ENCODE peak calls at places on chromosome 11, in five cellular contexts. M is HCT116, W is K562, F is HepG2, X is H1. A is an unnamed sample.

GRCh38 chr11:69891421-69892236 is 72.4 kb upstream of the FGF3 start:
- DNase-seq in W (no peak), M (no peak), X (no peak), F (peak), A (no peak)

GRCh38 chr11:72723508-72723907 is 28.7 kb downstream of the ARAP1 start:
- DNase-seq in X (no peak), W (no peak), M (no peak), F (no peak), A (no peak)

GRCh38 chr11:134024420-134025085 is 44.3 kb upstream of the JAM3 start:
- DNase-seq in W (no peak), M (no peak), X (no peak), F (no peak), A (no peak)

GRCh38 chr11:37963440-37963839 is 1365.4 kb upstream of the RAG2 start:
- DNase-seq in M (no peak), W (no peak), X (peak), F (no peak), A (no peak)

GRCh38 chr11:4025957-4026324 is 68.7 kb upstream of the RRM1 start:
- DNase-seq in M (no peak), F (no peak), W (no peak), X (no peak), A (no peak)

GRCh38 chr11:96017872-96018271 is 94.0 kb upstream of the MTMR2 start:
- DNase-seq in X (no peak), W (no peak), M (no peak), F (no peak), A (no peak)

GRCh38 chr11:27395556-27396258 is 32.7 kb upstream of the CCDC34 start:
- DNase-seq in X (no peak), F (peak), W (no peak), M (no peak), A (no peak)

GRCh38 chr11:130737866-130738431 is 178.3 kb downstream of the SNX19 start:
- DNase-seq in M (no peak), X (no peak), F (no peak), W (no peak), A (no peak)

GRCh38 chr11:68497761-68498160 is 37.2 kb downstream of the PPP6R3 start:
- DNase-seq in X (no peak), F (no peak), W (no peak), M (no peak), A (no peak)

GRCh38 chr11:76740772-76741171 is 42.4 kb upstream of the TSKU start:
- DNase-seq in F (no peak), M (no peak), X (no peak), W (no peak), A (no peak)

GRCh38 chr11:122727101-122727929 is 71.8 kb downstream of the UBASH3B start:
- DNase-seq in W (no peak), X (no peak), F (no peak), M (no peak), A (no peak)

GRCh38 chr11:78231962-78232459 is 43.3 kb downstream of the USP35 start:
- DNase-seq in W (no peak), M (no peak), F (no peak), X (no peak), A (no peak)

GRCh38 chr11:126188332-126189108 is 22.9 kb downstream of the RPUSD4 start:
- DNase-seq in M (no peak), X (no peak), F (no peak), W (no peak), A (peak)

GRCh38 chr11:44749160-44749559 is 22.4 kb downstream of the TSPAN18 start:
- DNase-seq in X (no peak), F (no peak), W (no peak), M (no peak), A (no peak)

GRCh38 chr11:44751066-44751465 is 24.3 kb downstream of the TSPAN18 start:
- DNase-seq in M (no peak), F (no peak), W (no peak), X (no peak), A (no peak)

GRCh38 chr11:44748606-44749005 is 21.8 kb downstream of the TSPAN18 start:
- DNase-seq in F (no peak), X (no peak), M (no peak), W (no peak), A (no peak)

GRCh38 chr11:44752262-44752661 is 25.5 kb downstream of the TSPAN18 start:
- DNase-seq in F (no peak), W (no peak), M (no peak), X (no peak), A (no peak)

DNA sequence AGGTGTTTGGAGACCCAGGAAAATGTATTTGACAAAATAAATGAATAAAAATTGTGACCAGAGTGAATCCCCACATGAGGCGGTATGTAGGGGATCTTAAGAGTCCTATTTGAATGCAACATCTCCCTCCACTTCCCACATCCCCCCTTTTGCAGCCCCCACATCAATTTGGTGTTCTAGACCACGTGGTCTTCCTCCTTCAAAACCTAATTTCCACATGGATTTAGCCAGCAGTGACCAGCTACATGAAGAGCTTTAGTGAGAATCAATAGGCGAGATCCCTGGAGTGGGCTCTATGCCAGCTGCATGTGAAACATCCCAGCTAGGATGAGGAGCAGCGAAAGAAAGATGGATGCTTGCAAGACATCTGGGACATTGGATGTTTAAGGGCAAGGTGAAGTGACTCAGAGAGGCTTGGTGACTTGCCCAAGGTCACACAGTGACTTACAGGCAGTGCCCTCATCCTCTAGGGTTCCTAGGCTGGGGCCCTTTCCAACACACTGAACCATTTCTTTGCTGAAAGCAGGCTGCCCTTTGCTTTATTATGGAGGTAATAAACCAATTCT is 23.8 kb downstream of the TSPAN18 start:
- DNase-seq in F (no peak), X (no peak), M (no peak), W (no peak), A (no peak)
- TF ChIP-seq SRF in F (no peak), X (no peak), M (no peak), W (no peak), A (no peak)

DNA sequence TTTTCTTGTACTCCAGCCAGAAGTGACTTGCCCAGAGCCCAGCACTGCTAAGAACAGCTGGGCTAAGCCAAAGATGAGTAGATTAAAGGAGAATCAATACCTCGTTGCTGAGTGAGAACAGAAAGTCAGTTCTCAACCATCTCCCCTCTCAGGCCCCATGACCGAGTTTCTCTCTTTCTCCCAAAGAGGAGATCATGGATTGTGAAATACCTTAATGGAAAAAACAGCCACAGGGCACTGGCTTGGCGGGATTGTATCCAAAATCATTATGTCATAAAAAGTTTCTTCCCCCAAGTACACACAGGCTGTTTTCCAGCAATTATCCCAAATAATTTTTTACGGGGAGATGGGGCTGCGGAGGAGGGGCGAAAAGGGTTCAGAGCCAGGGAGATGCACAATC is 111.8 kb upstream of the TMEM45B start:
- DNase-seq in W (peak), F (no peak), X (no peak), M (no peak), A (no peak)
- TF ChIP-seq SRF in W (no peak), F (no peak), X (no peak), M (no peak), A (no peak)

GRCh38 chr11:106398396-106399074 is 321.1 kb downstream of the AASDHPPT start:
- DNase-seq in W (no peak), F (no peak), M (no peak), X (no peak), A (no peak)
- TF ChIP-seq SRF in W (no peak), F (no peak), M (no peak), X (no peak), A (no peak)

DNA sequence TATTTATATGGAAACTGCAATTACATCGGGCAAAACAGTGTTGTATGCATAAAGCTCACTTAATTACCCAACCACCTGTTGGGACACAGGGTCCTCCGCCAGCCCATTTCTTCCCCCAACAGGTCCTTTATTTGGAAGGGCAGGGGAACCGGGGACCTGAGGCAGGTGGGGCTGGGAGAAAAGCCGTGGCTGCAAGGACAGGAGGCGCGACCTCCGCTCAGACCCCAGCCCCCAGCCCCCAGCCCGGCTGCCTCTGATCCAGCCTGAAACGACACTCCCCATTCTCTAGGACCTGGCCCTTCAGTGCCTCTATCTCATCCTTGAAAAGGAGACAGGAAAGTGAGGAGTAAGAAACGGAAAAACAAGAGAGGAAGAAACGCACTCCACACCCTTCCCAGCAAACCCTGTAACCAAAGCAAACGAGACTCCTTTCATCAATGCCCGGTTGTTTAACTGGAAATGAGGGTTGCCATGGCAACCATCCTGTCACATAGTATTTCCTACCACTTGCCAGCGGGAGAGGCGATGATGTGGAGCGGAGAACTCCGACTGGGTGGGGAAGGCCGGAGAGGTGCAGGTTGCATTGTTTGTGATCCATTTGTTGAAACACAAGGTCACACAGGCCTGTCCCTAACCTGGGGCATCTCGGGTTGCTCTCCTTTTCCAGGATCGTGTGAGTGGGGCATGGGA is 610.1 kb downstream of the BUD13 start:
- DNase-seq in M (no peak), W (no peak), X (no peak), F (no peak), A (no peak)
- TF ChIP-seq SRF in M (no peak), W (no peak), X (no peak), F (no peak), A (no peak)

GRCh38 chr11:111770581-111771134 is 4.5 kb upstream of the PPP2R1B start:
- DNase-seq in W (no peak), X (no peak), F (no peak), M (no peak), A (no peak)
- TF ChIP-seq SRF in W (no peak), X (no peak), F (no peak), M (no peak), A (no peak)

GRCh38 chr11:579830-580601 is 3.7 kb downstream of the PHRF1 start:
- DNase-seq in W (peak), M (no peak), X (no peak), F (peak), A (no peak)
- TF ChIP-seq SRF in W (no peak), M (no peak), X (no peak), F (no peak), A (no peak)

DNA sequence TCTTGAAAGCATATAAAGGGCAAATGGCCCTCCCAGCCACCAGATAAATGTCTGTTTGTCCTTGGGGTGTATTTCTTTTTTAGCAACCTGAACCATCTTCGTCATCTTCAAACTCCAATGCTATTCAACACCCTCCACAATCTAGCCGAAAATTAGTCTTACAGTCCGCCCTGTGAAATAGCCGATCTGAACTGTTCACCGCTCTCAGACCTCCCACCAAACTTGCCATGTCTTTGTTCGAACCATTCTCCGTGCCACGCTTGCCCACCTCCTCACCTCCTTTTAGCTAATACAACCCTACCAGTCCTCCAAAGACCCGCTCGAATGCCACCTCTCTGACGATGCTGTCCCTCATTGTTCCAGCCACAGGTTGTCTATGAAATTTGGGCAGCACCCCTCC is 46.0 kb downstream of the SC5D start:
- DNase-seq in W (no peak), F (no peak), X (no peak), M (no peak), A (no peak)
- TF ChIP-seq SRF in W (no peak), F (no peak), X (no peak), M (no peak), A (no peak)

DNA sequence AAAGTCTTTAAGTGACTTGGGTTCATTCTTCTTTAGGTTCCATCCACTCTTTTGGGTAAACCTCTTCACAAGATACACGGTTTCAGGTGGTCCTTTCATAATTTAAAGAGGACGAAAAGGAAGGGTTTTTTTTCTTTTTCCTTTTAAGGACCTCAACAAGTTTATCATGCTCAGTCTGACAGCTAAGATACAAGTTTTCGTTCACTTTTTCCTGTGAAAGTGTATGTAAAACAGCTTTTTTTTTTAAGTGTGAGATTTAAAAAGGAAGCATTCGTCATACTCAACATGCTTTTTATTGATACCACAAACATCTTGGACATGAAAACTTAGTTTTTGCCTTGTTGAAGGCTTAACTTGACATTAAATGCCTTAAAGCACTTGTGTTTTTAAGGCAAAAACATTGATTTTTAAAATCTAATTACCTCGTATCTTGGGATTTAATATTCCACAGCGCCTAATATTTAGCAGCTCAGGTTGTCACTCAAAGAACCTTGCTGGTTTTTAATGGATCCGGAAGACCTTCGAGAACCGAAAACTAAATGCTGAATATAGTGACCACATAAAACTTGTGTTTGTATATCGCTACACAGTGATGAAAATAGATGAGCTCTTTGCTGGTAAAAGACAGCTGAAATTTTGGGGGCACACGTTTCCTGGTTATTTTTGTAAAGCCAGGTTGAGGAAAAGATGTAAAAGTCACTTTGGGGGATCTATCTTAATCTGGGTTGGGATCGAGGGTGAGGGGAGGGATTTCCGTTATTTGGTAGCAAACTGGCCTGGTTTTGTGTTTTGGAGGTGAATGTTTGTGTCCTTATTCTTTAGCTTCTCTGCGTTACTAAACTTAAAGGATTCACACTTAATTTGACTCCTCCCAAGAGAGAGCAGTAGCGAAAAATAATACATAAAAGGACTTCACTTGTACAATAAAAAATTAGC is 2.3 kb downstream of the PCF11 start:
- DNase-seq in M (no peak), X (no peak), F (no peak), W (no peak), A (no peak)
- TF ChIP-seq SRF in M (no peak), X (no peak), F (no peak), W (no peak), A (no peak)

GRCh38 chr11:33874910-33875490 is 16.9 kb downstream of the LMO2 start:
- DNase-seq in X (no peak), F (no peak), W (no peak), M (no peak), A (no peak)

GRCh38 chr11:33867996-33868645 is 23.8 kb downstream of the LMO2 start:
- DNase-seq in W (no peak), M (no peak), X (no peak), F (no peak), A (no peak)

GRCh38 chr11:33868646-33869461 is 23.0 kb downstream of the LMO2 start:
- DNase-seq in M (no peak), F (no peak), X (no peak), W (peak), A (no peak)

GRCh38 chr11:33867566-33867965 is 24.3 kb downstream of the LMO2 start:
- DNase-seq in M (no peak), X (no peak), W (no peak), F (no peak), A (no peak)

GRCh38 chr11:33869511-33870422 is 22.1 kb downstream of the LMO2 start:
- DNase-seq in M (no peak), F (no peak), X (no peak), W (peak), A (no peak)
- TF ChIP-seq SRF in M (no peak), F (no peak), X (no peak), W (no peak), A (no peak)

GRCh38 chr11:65593518-65594414 is 1.8 kb downstream of the KCNK7 start:
- DNase-seq in X (no peak), F (no peak), W (peak), M (no peak), A (no peak)
- TF ChIP-seq SRF in X (no peak), F (no peak), W (no peak), M (no peak), A (no peak)

A was measured in GM12878.